ENCODE peak calls at places on chromosome 22, in eight cellular contexts. I is cardiac muscle cell; E is heart right ventricle; O is pancreas; A is lung; W is SK-N-SH; G is CD8-positive, alpha-beta T cell; X is astrocyte. J is an unnamed sample.

GRCh38 chr22:29768052-29768680 is 997 bp downstream of the UQCR10 start:
- DNase-seq in I (no peak), E (no peak), O (no peak), A (no peak), W (no peak), G (no peak), X (no peak), J (no peak)

GRCh38 chr22:19728836-19729235 is 5.5 kb downstream of the GP1BB start:
- DNase-seq in I (no peak), E (no peak), O (no peak), A (no peak), W (peak; percentile 66), G (no peak), X (no peak), J (no peak)

GRCh38 chr22:49512471-49512870 is 315.2 kb downstream of the BRD1 start:
- DNase-seq in I (no peak), E (no peak), O (no peak), A (no peak), W (no peak), G (no peak), X (no peak), J (no peak)

GRCh38 chr22:35349704-35350538 is 31.0 kb upstream of the HMOX1 start:
- DNase-seq in I (no peak), E (no peak), O (no peak), A (no peak), W (peak; percentile 60), G (no peak), X (peak; percentile 14), J (no peak)

GRCh38 chr22:29245626-29246385 is 22.0 kb downstream of the RHBDD3 start:
- DNase-seq in I (peak; percentile 74), E (peak; percentile 58), O (peak; percentile 86), A (peak; percentile 67), W (peak; percentile 84), G (peak; percentile 58), X (peak; percentile 14), J (no peak)

GRCh38 chr22:27990879-27991278 is 71.8 kb upstream of the PITPNB start:
- DNase-seq in I (peak; percentile 61), E (peak; percentile 58), O (no peak), A (no peak), W (peak; percentile 72), G (no peak), X (no peak), J (no peak)

GRCh38 chr22:42282943-42283287 is 12.5 kb upstream of the TCF20 start:
- DNase-seq in I (no peak), E (no peak), O (no peak), A (no peak), W (no peak), G (no peak), X (no peak), J (no peak)

GRCh38 chr22:36546932-36547331 is 18.0 kb upstream of the EIF3D start:
- DNase-seq in I (no peak), E (no peak), O (no peak), A (no peak), W (no peak), G (no peak), X (peak; percentile 86), J (peak; percentile 85)

GRCh38 chr22:37740455-37741311 is 43.8 kb downstream of the TRIOBP start:
- DNase-seq in I (no peak), E (no peak), O (peak; percentile 75), A (no peak), W (no peak), G (peak; percentile 68), X (no peak), J (no peak)

GRCh38 chr22:42959472-42960145 is 55.3 kb downstream of the PACSIN2 start:
- DNase-seq in I (peak; percentile 76), E (peak; percentile 79), O (no peak), A (peak; percentile 74), W (peak; percentile 64), G (no peak), X (peak; percentile 89), J (peak; percentile 78)

GRCh38 chr22:19478086-19478392 is 954 bp downstream of the UFD1 start:
- DNase-seq in I (no peak), E (no peak), O (no peak), A (no peak), W (no peak), G (no peak), X (no peak), J (no peak)

GRCh38 chr22:30453731-30454510 is 17.9 kb downstream of the SEC14L3 start:
- DNase-seq in I (peak; percentile 14), E (no peak), O (no peak), A (peak; percentile 67), W (peak; percentile 35), G (no peak), X (no peak), J (no peak)

GRCh38 chr22:48755332-48755949 is 1072.2 kb downstream of the BRD1 start:
- DNase-seq in I (no peak), E (no peak), O (no peak), A (peak; percentile 21), W (no peak), G (no peak), X (no peak), J (no peak)

GRCh38 chr22:31945478-31945815 is 1.1 kb downstream of the YWHAH start:
- DNase-seq in I (no peak), E (no peak), O (no peak), A (no peak), W (no peak), G (no peak), X (no peak), J (no peak)

DNA sequence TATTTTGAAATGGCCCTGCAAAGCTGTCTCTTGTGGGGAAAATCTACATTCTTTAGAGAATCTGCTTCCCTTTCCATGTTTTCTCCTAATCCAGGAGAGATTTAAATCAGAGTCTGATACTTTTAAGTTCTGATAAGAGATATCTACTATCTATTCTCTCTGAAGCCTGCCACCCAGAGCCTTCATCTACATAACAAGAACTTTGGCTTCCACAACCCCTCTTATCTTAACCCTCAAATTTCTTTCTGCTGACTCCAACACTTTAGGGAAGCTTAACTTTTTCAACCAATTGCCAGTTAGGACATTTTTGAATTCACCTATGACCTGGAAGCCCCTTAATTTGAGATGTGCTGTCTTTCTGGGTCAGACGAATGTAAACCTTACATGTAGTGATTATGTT is 965.2 kb downstream of the TBC1D22A start:
- DNase-seq in I (no peak), E (no peak), O (no peak), A (no peak), W (no peak), G (no peak), X (no peak), J (no peak)
- TF ChIP-seq CTCF in I (no peak), E (no peak), O (no peak), A (no peak), W (no peak), G (no peak), X (no peak), J (no peak)

GRCh38 chr22:39253427-39254070 is 8.8 kb upstream of the PDGFB start:
- DNase-seq in I (peak; percentile 88), E (peak; percentile 86), O (peak; percentile 89), A (no peak), W (no peak), G (no peak), X (peak; percentile 81), J (peak; percentile 82)

GRCh38 chr22:39250838-39251237 is 6.1 kb upstream of the PDGFB start:
- DNase-seq in I (no peak), E (no peak), O (no peak), A (no peak), W (no peak), G (no peak), X (no peak), J (no peak)

GRCh38 chr22:39254122-39254521 is 9.3 kb upstream of the PDGFB start:
- DNase-seq in I (no peak), E (no peak), O (peak; percentile 70), A (no peak), W (peak; percentile 73), G (no peak), X (no peak), J (no peak)

GRCh38 chr22:39251762-39252460 is 7.1 kb upstream of the PDGFB start:
- DNase-seq in I (no peak), E (no peak), O (no peak), A (no peak), W (no peak), G (no peak), X (no peak), J (no peak)

GRCh38 chr22:39252461-39253391 is 7.9 kb upstream of the PDGFB start:
- DNase-seq in I (no peak), E (no peak), O (peak; percentile 72), A (no peak), W (no peak), G (no peak), X (no peak), J (no peak)
- H3K4me3 ChIP-seq in I (no peak overlapping the region), E (no peak overlapping the region), O (no peak overlapping the region), A (no peak overlapping the region), W (no peak overlapping the region), G (no peak overlapping the region), X (no peak overlapping the region), J (peak overlapping the region; percentile 14)

DNA sequence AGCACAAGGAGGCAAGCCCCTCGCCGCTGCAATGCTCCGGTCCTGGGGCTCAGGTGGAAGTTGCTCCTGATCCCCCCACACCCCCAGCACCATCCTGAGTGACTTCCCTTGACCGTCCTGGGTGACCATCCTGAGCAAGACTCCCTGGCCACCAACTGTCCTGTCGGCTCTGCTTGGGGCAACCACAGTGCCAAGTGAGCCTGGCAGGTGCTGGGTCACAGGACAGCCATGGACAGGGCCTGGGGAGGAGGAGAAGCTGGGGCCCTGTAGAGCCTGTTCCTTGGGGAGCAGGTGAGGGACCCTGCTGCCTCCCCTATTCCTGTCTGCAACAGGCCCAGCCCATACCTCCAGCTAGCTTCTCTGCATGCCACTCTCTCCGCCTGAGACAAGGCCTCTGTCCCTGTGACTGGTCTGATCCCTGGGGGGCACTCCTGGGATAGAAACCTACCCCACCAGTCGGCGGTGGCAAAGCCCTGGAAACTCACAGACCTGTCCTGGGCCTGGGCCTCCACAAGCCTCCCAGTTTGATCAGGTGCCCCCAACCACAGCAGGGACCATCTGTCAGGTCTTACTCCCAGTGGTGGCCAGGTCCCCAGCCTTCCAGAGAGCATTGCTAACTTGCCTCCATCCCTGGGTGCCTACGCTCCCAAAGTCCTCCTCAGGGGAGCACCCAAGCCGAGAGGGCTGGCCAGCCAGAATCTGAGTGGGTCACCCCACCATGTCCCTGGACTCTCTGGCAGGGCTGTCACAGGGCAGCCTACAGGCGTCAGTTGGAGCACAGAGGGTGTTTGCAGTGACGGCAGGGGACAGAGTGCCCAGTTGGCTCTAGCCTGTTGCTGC is 68.7 kb upstream of the WNT7B start:
- DNase-seq in I (no peak), E (no peak), O (peak; percentile 84), A (no peak), W (no peak), G (no peak), X (no peak), J (no peak)
- H3K27me3 ChIP-seq in I (peaks cover 69% of the 10 kb centered on the region), E (no peaks in the 10 kb centered on the region), O (no peaks in the 10 kb centered on the region), A (no peaks in the 10 kb centered on the region), W (no peaks in the 10 kb centered on the region), G (no peaks in the 10 kb centered on the region), X (no peaks in the 10 kb centered on the region), J (no peaks in the 10 kb centered on the region)

DNA sequence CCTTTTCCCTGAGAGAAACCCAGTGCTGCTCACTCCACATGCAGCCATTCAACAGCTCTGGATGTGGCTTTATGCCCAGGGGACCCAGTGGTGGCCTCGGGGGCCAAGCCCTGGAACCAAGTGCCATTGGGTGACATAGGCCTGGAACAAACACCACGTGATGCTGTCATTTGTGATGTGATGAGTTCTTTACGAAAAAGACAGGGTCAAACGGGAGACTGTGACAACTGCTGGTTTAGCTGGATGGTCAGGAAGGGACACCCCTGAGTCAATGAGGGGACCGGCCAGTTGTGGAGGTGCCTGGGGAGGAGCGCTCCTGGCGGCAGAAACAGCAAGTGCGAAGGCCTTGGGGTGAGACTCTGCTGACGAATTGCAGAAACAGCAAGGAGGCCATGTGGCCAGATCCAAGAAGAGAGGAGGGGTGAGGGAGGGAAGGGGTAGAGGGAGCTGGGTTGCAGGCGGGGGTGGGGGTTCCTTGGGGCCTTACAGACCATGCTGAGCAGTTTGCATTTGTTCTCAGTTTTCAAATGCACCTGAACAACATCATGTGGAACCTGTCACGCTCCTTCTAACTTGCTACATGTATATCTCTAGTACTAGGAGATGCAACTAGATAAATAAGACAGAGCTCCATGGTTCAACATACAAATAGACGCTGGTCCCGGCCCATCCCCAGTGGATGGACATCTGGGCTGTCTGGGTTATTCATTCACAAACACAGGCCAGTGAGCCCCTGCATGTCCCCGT is 56.1 kb downstream of the IGLL5 start:
- DNase-seq in I (no peak), E (peak; percentile 1), O (no peak), A (no peak), W (peak; percentile 38), G (no peak), X (no peak), J (no peak)
- TF ChIP-seq CTCF in I (no peak), E (no peak), O (no peak), A (no peak), W (no peak), G (no peak), X (no peak), J (no peak)